ENCODE peak calls at places on chromosomes 4 and X, in four cellular contexts. C is transverse colon, X is IMR-90, B is K562. W is an unnamed sample.

GRCh38 chr4:156677136-156677535 is 294.5 kb downstream of the PDGFC start:
- DNase-seq in C (peak; percentile 14), B (no peak), X (no peak), W (peak; percentile 40)

GRCh38 chr4:180717451-180717850 is 1525.8 kb upstream of the TENM3 start:
- DNase-seq in X (peak; percentile 38), B (no peak), C (no peak), W (no peak)

GRCh38 chr4:660401-660800 is 13.7 kb downstream of the ATP5ME start:
- DNase-seq in X (no peak), C (no peak), B (no peak), W (no peak)

GRCh38 chr4:106551724-106552123 is 183.1 kb upstream of the GIMD1 start:
- DNase-seq in C (no peak), B (no peak), X (no peak), W (no peak)

GRCh38 chr4:10077101-10077491 is 39.5 kb downstream of the WDR1 start:
- DNase-seq in B (no peak), X (no peak), C (no peak), W (no peak)

GRCh38 chrX:54633641-54634040 is 103.6 kb downstream of the GNL3L start:
- DNase-seq in B (no peak), X (peak; percentile 28), C (no peak), W (peak; percentile 82)

GRCh38 chr4:26909369-26909768 is 48.7 kb downstream of the STIM2 start:
- DNase-seq in X (peak; percentile 11), C (no peak), B (no peak), W (no peak)

GRCh38 chr4:153576443-153576774 is 107.7 kb upstream of the TLR2 start:
- DNase-seq in B (no peak), C (no peak), X (no peak), W (no peak)

GRCh38 chr4:183098080-183098722 is 856 bp upstream of the WWC2 start:
- DNase-seq in C (peak; percentile 43), B (peak; percentile 55), X (peak; percentile 50), W (peak; percentile 40)

GRCh38 chrX:129534816-129535578 is 5.1 kb upstream of the OCRL start:
- DNase-seq in X (peak; percentile 60), C (no peak), B (no peak), W (peak; percentile 33)

GRCh38 chr4:109205186-109205585 is 97.3 kb downstream of the COL25A1 start:
- DNase-seq in X (no peak), B (no peak), C (no peak), W (no peak)

GRCh38 chr4:110636677-110637407 is 14.0 kb upstream of the PITX2 start:
- DNase-seq in B (no peak), X (peak; percentile 72), C (peak; percentile 73), W (peak; percentile 65)

GRCh38 chr4:187209921-187210613 is 486.4 kb upstream of the FAT1 start:
- DNase-seq in C (no peak), B (no peak), X (peak; percentile 88), W (no peak)

GRCh38 chr4:137674066-137674465 is 141.8 kb upstream of the PCDH18 start:
- DNase-seq in X (peak; percentile 77), C (no peak), B (no peak), W (peak; percentile 34)

GRCh38 chr4:139786494-139787354 is 121.1 kb downstream of the MGST2 start:
- DNase-seq in X (no peak), C (no peak), B (no peak), W (no peak)

GRCh38 chr4:7192252-7193039 is at the start of gene SORCS2:
- DNase-seq in C (peak; percentile 49), X (peak; percentile 39), B (peak; percentile 53), W (peak; percentile 41)
- H3K4me3 ChIP-seq in C (peak within 1 kb of the TSS; percentile 39), X (peak within 1 kb of the TSS; percentile 43), B (no peak within 1 kb of the TSS), W (peak within 1 kb of the TSS; percentile 57)

GRCh38 chr4:81218206-81218605 is 3.2 kb upstream of the PRKG2 start:
- DNase-seq in C (no peak), X (no peak), B (no peak), W (no peak)

GRCh38 chr4:81220269-81220668 is 5.2 kb upstream of the PRKG2 start:
- DNase-seq in C (no peak), X (no peak), B (no peak), W (no peak)

GRCh38 chr4:81215936-81216335 is 914 bp upstream of the PRKG2 start:
- DNase-seq in C (no peak), X (no peak), B (no peak), W (no peak)

GRCh38 chr4:81217794-81218193 is 2.8 kb upstream of the PRKG2 start:
- DNase-seq in B (no peak), X (no peak), C (peak; percentile 18), W (no peak)

DNA sequence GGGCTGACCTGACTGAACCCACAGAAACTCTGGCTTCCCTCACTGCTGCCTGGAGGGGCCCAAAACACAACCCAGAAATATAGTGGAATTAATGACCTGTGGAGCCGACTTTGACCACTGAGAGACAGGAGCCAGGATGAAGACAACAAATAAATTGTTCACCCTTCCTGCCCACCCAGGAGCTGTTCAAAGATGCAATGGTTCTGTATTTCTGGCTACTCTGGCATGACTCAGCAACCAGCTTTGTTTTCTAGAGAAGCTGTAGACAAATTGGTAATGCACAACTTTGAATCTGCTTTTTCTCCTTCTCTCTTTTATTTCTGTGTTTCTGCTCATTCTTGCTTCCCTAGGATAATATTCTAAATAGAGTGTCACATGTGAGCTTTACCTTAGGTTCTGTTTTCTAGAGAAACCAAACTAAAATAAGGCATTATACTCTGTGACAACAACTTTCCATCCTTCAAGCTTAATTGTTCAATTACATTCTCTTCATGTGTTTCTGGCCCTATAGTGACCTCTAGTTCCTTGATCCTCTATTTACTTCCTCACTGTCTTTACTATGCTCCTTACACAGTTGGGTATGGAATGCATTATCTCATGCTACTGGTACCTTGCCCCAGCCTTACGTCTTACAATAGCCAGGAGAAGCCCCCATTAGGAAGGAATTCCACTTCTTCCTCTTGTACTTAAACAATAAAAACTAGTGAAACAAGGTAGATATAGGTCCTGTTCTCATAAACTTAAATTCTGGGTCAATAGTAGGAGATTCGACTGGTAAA is 6.5 kb upstream of the PRKG2 start:
- DNase-seq in X (peak; percentile 41), C (no peak), B (no peak), W (no peak)
- TF ChIP-seq CTCF in X (no peak), C (no peak), B (no peak), W (no peak)

GRCh38 chr4:123501733-123502132 is 105.1 kb downstream of the SPRY1 start:
- DNase-seq in X (no peak), C (no peak), B (no peak), W (no peak)

GRCh38 chr4:123506311-123506685 is 109.7 kb downstream of the SPRY1 start:
- DNase-seq in X (no peak), B (no peak), C (no peak), W (no peak)

GRCh38 chr4:123503698-123504389 is 107.2 kb downstream of the SPRY1 start:
- DNase-seq in B (no peak), X (no peak), C (no peak), W (no peak)

GRCh38 chr4:123505457-123506310 is 109.1 kb downstream of the SPRY1 start:
- DNase-seq in C (peak; percentile 37), B (peak; percentile 18), X (peak; percentile 61), W (peak; percentile 59)

DNA sequence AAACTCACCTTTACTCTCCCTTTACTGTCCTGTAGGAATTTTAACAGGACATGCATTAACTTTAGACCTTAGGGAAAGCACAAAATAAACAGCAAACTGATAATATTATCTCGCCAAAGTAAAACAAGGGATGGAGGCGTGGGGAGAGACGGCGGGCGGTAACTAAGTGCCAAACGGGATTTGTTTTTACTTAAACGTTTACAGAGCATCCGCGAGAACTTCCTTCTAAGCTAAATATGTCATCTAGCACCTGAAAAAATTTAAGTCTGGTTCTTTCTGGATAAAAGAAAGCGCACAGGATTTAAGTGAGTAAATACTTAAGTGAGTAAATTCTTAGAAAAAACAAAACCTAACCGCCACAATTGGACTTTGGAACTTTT is 108.5 kb downstream of the SPRY1 start:
- DNase-seq in X (peak; percentile 20), B (no peak), C (no peak), W (peak; percentile 45)
- H3K4me3 ChIP-seq in X (peak overlapping the region; percentile 45), B (peak overlapping the region; percentile 37), C (peak overlapping the region; percentile 46), W (peak overlapping the region; percentile 63)

GRCh38 chr4:186192068-186192751 is 843 bp downstream of the CYP4V2 start:
- DNase-seq in C (peak; percentile 57), X (peak; percentile 48), B (peak; percentile 52), W (peak; percentile 58)
- TF ChIP-seq CTCF in C (no peak), X (no peak), B (no peak), W (no peak)

DNA sequence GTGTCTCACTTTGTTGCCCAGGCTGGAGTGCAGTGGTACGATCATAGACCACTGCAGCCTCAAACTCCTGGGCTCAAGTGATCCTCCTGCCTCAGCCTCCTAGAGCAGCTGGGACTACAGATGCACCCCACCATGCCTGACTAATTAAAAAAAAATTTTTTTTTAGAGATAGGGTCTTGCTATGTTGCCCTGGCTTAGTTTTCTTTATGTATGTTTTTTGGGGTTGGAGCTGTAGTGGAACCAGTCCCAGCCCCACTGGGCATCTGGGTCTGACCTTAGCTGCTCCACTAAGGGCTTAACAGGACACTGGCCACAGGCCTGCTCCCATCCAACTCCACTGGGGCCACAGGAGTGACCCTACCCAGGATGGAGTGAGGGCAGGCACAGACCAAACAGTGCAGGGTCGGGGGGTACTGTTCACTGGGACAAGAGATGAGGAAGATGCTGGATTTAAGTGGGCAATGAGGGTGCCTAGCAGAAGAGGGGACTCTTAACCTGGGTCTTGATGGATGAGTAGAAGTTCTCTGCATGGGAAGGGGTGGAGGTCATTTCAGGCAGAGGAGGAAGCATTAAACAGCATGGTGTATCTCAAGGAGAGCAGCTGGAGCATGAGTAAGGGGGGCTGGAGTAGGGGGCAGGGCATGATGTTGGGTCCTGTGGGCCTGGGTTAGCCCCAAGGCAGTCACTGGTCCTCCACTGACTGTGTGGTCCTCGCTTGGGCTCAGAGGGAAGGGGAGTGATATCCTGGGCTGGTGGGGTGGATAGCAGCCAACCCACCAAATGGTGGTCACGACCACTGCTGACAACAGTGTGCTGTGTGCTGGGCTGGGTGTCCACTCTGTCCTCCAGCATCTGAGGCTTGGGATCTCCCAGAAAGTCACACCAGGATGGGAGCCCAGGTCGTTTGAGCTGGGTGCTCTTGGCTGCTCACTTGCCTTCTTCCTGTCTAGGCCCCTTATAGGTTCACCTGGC is 24.1 kb upstream of the ADD1 start:
- DNase-seq in C (no peak), B (no peak), X (no peak), W (no peak)
- H3K4me3 ChIP-seq in C (no peak overlapping the region), B (no peak overlapping the region), X (no peak overlapping the region), W (no peak overlapping the region)

DNA sequence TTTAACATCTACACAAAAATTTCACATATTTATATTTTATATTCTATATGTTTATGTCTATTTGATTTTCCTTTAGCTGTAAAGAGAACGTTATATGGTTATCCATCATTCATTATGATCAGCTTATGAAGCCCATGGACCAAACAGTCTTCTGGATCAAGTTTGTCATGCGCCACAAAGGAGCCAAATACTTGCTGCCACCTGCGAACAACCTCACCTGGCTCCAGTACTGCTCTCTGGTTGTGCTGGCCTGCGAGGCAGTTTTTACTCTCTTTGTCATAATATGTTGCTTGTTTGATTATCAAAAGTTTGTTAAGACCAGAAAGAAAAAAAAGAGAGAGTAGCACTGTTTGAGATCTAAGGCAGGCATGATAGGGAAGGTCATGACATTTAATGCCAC is 38.2 kb downstream of the UGT2B7 start:
- DNase-seq in X (no peak), C (no peak), B (no peak), W (no peak)
- TF ChIP-seq CTCF in X (no peak), C (no peak), B (no peak), W (no peak)

GRCh38 chrX:44344687-44345086 is 1.2 kb upstream of the EFHC2 start:
- DNase-seq in B (peak; percentile 67), X (no peak), C (no peak), W (no peak)
- H3K4me3 ChIP-seq in B (peak overlapping the region; percentile 48), X (no peak overlapping the region), C (no peak overlapping the region), W (no peak overlapping the region)

W was measured in fibroblast of the aortic adventitia.